ENCODE peak calls at places on chromosomes 4 and X, in six cellular contexts. X is fibroblast of lung, Y is GM12865, I is GM12864, S is RWPE2, V is lower leg skin. L is an unnamed sample.
A peak's percentile ranks its signal among the peaks of the same experiment; 100 is the strongest.

GRCh38 chr4:138224614-138225013 is 17.5 kb downstream of the SLC7A11 start:
- DNase-seq in X (no peak), Y (no peak), I (no peak), S (no peak), V (no peak), L (no peak)

GRCh38 chrX:1659664-1660461 is 45.0 kb downstream of the ASMT start:
- DNase-seq in X (no peak), Y (no peak), I (no peak), S (peak; percentile 65), V (peak; percentile 80), L (no peak)

GRCh38 chr4:7281316-7282093 is 89.2 kb downstream of the SORCS2 start:
- DNase-seq in X (peak; percentile 57), Y (no peak), I (no peak), S (no peak), V (no peak), L (no peak)

GRCh38 chr4:71614626-71615025 is 169.3 kb downstream of the GC start:
- DNase-seq in X (no peak), Y (no peak), I (no peak), S (no peak), V (no peak), L (no peak)

GRCh38 chr4:106746451-106746850 is 289.7 kb downstream of the DKK2 start:
- DNase-seq in X (peak; percentile 22), Y (no peak), I (no peak), S (no peak), V (no peak), L (peak; percentile 47)

GRCh38 chr4:8053688-8054449 is 104.7 kb downstream of the ABLIM2 start:
- DNase-seq in X (no peak), Y (no peak), I (no peak), S (no peak), V (no peak), L (no peak)

GRCh38 chrX:132704769-132705168 is 215.9 kb upstream of the MBNL3 start:
- DNase-seq in X (no peak), Y (no peak), I (no peak), S (no peak), V (no peak), L (no peak)

GRCh38 chrX:5957506-5957905 is 271.2 kb downstream of the NLGN4X start:
- DNase-seq in X (peak; percentile 85), Y (no peak), I (no peak), S (no peak), V (no peak), L (no peak)

GRCh38 chr4:6742989-6743388 is 27.0 kb downstream of the BLOC1S4 start:
- DNase-seq in X (no peak), Y (no peak), I (no peak), S (no peak), V (no peak), L (no peak)

GRCh38 chr4:59966758-59967157 is 1233.4 kb upstream of the ADGRL3 start:
- DNase-seq in X (no peak), Y (no peak), I (no peak), S (no peak), V (no peak), L (no peak)

GRCh38 chr4:94461506-94461905 is 9.8 kb downstream of the PDLIM5 start:
- DNase-seq in X (no peak), Y (no peak), I (no peak), S (no peak), V (no peak), L (no peak)

GRCh38 chr4:123606336-123606735 is 209.7 kb downstream of the SPRY1 start:
- DNase-seq in X (no peak), Y (no peak), I (no peak), S (no peak), V (no peak), L (no peak)

GRCh38 chr4:182567119-182567518 is 323.9 kb downstream of the TENM3 start:
- DNase-seq in X (no peak), Y (no peak), I (no peak), S (no peak), V (no peak), L (no peak)

GRCh38 chr4:183469936-183470335 is 25.5 kb downstream of the CDKN2AIP start:
- DNase-seq in X (peak; percentile 78), Y (no peak), I (no peak), S (no peak), V (no peak), L (peak; percentile 66)

GRCh38 chr4:140012688-140013087 is 141.3 kb downstream of the MAML3 start:
- DNase-seq in X (peak; percentile 79), Y (peak; percentile 23), I (no peak), S (no peak), V (no peak), L (peak; percentile 82)

GRCh38 chrX:86148594-86148993 is 343 bp downstream of the DACH2 start:
- DNase-seq in X (no peak), Y (no peak), I (no peak), S (no peak), V (peak; percentile 81), L (no peak)

GRCh38 chr4:173698557-173699262 is 168.7 kb upstream of the HAND2 start:
- DNase-seq in X (no peak), Y (no peak), I (no peak), S (no peak), V (no peak), L (no peak)
- H3K4me3 ChIP-seq in X (no peak overlapping the region), Y (no peak overlapping the region), I (no peak overlapping the region), S (no peak overlapping the region), V (no peak overlapping the region), L (no peak overlapping the region)

GRCh38 chr4:37429906-37430305 is 185.4 kb downstream of the NWD2 start:
- DNase-seq in X (no peak), Y (no peak), I (no peak), S (no peak), V (no peak), L (no peak)

GRCh38 chr4:37430718-37431416 is 186.3 kb downstream of the NWD2 start:
- DNase-seq in X (no peak), Y (no peak), I (no peak), S (no peak), V (no peak), L (no peak)

GRCh38 chr4:37438880-37439279 is 194.3 kb downstream of the NWD2 start:
- DNase-seq in X (no peak), Y (no peak), I (no peak), S (no peak), V (no peak), L (no peak)

GRCh38 chr4:37431417-37431743 is 186.8 kb downstream of the NWD2 start:
- DNase-seq in X (no peak), Y (no peak), I (no peak), S (no peak), V (no peak), L (no peak)

DNA sequence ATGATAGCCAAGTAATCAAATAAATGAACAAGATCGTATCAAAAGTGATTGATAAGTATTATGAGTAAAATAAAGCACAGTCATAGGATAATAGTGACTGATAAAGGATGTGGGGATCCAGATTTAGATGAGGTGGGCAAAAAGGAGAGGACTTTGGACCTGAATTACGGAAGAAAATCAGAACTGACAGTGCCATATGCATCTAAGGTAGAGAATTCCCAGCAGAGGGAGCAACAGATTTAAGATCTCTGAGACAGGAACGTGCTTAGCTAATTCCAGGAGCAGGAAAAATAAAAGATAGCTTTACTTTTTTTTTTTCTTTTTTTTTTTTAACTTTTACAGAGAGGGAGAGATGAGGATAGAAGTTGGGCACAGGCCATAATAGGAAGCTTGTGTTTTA is 189.9 kb downstream of the NWD2 start:
- DNase-seq in X (no peak), Y (no peak), I (no peak), S (no peak), V (no peak), L (peak; percentile 40)
- TF ChIP-seq CTCF in X (no peak), Y (no peak), I (no peak), S (peak; percentile 42), V (no peak), L (peak; percentile 27)

DNA sequence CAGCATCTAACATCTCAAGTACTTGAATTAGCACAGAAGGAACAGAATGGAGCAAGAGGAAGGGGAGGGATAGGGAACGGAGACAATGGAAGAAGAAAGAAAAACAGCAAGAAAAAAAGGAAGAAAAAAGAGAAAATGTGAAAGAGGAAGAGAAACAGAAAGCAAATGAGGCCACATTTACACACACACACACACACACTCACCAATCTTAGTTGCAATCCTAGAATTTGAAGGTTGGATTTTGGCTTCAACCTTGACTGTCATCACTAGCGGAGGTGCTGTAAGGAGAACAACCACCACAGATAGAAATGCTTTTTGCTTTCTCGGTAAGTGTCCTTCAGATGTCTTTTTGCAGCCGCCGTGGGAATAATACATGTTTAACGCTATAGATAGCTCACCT is 327.1 kb upstream of the NWD2 start:
- DNase-seq in X (no peak), Y (peak; percentile 31), I (peak; percentile 2), S (no peak), V (no peak), L (no peak)
- H3K4me3 ChIP-seq in X (no peak overlapping the region), Y (no peak overlapping the region), I (no peak overlapping the region), S (no peak overlapping the region), V (no peak overlapping the region), L (no peak overlapping the region)

GRCh38 chr4:170271723-170272122 is 182.0 kb upstream of the AADAT start:
- DNase-seq in X (peak; percentile 2), Y (peak; percentile 58), I (no peak), S (no peak), V (no peak), L (no peak)

GRCh38 chr4:170270628-170271027 is 180.9 kb upstream of the AADAT start:
- DNase-seq in X (no peak), Y (peak; percentile 40), I (no peak), S (no peak), V (no peak), L (no peak)

GRCh38 chr4:170272959-170273358 is 183.2 kb upstream of the AADAT start:
- DNase-seq in X (no peak), Y (no peak), I (no peak), S (no peak), V (no peak), L (no peak)

GRCh38 chr4:170278481-170278880 is 188.7 kb upstream of the AADAT start:
- DNase-seq in X (no peak), Y (peak; percentile 20), I (no peak), S (no peak), V (no peak), L (no peak)

DNA sequence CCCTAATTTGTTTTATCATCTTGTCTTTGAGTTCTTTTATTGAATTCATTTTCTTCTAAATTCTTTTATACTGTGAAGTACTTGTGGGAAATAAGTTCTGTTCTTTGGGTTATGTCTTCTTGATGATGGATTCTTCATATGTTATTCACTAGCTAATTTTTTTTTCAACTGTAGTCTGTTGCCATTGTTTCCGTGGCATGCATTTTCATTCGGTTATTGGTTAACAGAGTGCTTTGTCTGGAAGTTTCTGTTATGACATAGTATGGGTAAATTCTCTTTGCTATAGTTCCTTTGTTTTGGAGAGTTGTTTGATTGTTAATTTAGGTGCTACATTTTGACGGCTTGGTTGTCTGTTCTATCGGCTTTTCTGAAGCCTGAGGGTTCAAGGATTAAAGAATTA is 184.9 kb upstream of the AADAT start:
- DNase-seq in X (no peak), Y (no peak), I (no peak), S (no peak), V (no peak), L (no peak)
- TF ChIP-seq CTCF in X (no peak), Y (no peak), I (no peak), S (no peak), V (no peak), L (no peak)

L was measured in fibroblast of pulmonary artery.